ENCODE peak calls at places on chromosomes 1 and 21, in six cellular contexts. One of them, this sample, is unnamed.

GRCh38 chr1:71660417-71660816 is 579.6 kb upstream of the ZRANB2 start:
- DNase-seq in SK-N-SH: no peak
- DNase-seq in H1: no peak
- DNase-seq in K562: no peak
- DNase-seq in GM12878: no peak
- DNase-seq in HepG2: no peak
- DNase-seq in this sample: no peak

GRCh38 chr1:190172636-190173410 is 304.8 kb downstream of the BRINP3 start:
- DNase-seq in SK-N-SH: peak
- DNase-seq in H1: no peak
- DNase-seq in K562: no peak
- DNase-seq in GM12878: no peak
- DNase-seq in HepG2: no peak
- DNase-seq in this sample: no peak

GRCh38 chr1:161373442-161373841 is 5.8 kb upstream of the CFAP126 start:
- DNase-seq in SK-N-SH: no peak
- DNase-seq in H1: no peak
- DNase-seq in K562: no peak
- DNase-seq in GM12878: no peak
- DNase-seq in HepG2: no peak
- DNase-seq in this sample: no peak

GRCh38 chr1:209895709-209896108 is 42.3 kb upstream of the SYT14 start:
- DNase-seq in SK-N-SH: no peak
- DNase-seq in H1: no peak
- DNase-seq in K562: no peak
- DNase-seq in GM12878: no peak
- DNase-seq in HepG2: no peak
- DNase-seq in this sample: no peak

GRCh38 chr1:38183094-38183493 is 136.5 kb upstream of the POU3F1 start:
- DNase-seq in SK-N-SH: no peak
- DNase-seq in H1: no peak
- DNase-seq in K562: peak
- DNase-seq in GM12878: no peak
- DNase-seq in HepG2: no peak
- DNase-seq in this sample: no peak

GRCh38 chr1:172967936-172968335 is 82.8 kb downstream of the TNFSF18 start:
- DNase-seq in SK-N-SH: no peak
- DNase-seq in H1: no peak
- DNase-seq in K562: no peak
- DNase-seq in GM12878: no peak
- DNase-seq in HepG2: no peak
- DNase-seq in this sample: no peak

GRCh38 chr1:230285351-230285750 is 140.8 kb downstream of the PGBD5 start:
- DNase-seq in SK-N-SH: no peak
- DNase-seq in H1: no peak
- DNase-seq in K562: no peak
- DNase-seq in GM12878: no peak
- DNase-seq in HepG2: no peak
- DNase-seq in this sample: no peak

GRCh38 chr1:36133484-36133883 is 8.5 kb upstream of the COL8A2 start:
- DNase-seq in SK-N-SH: peak
- DNase-seq in H1: no peak
- DNase-seq in K562: no peak
- DNase-seq in GM12878: no peak
- DNase-seq in HepG2: no peak
- DNase-seq in this sample: no peak

GRCh38 chr1:111197598-111198289 is 2.7 kb downstream of the DENND2D start:
- DNase-seq in SK-N-SH: no peak
- DNase-seq in H1: peak
- DNase-seq in K562: peak
- DNase-seq in GM12878: no peak
- DNase-seq in HepG2: no peak
- DNase-seq in this sample: peak

GRCh38 chr1:203450541-203451149 is 25.0 kb upstream of the PRELP start:
- DNase-seq in SK-N-SH: no peak
- DNase-seq in H1: no peak
- DNase-seq in K562: no peak
- DNase-seq in GM12878: no peak
- DNase-seq in HepG2: no peak
- DNase-seq in this sample: no peak
- TF ChIP-seq GABPA in SK-N-SH: no peak
- TF ChIP-seq GABPA in H1: no peak
- TF ChIP-seq GABPA in K562: no peak
- TF ChIP-seq GABPA in GM12878: no peak
- TF ChIP-seq GABPA in HepG2: no peak
- TF ChIP-seq GABPA in this sample: no peak

GRCh38 chr1:54289061-54289938 is 89.3 kb downstream of the MRPL37 start:
- DNase-seq in SK-N-SH: no peak
- DNase-seq in H1: no peak
- DNase-seq in K562: no peak
- DNase-seq in GM12878: no peak
- DNase-seq in HepG2: no peak
- DNase-seq in this sample: no peak

GRCh38 chr1:54290443-54291184 is 90.6 kb downstream of the MRPL37 start:
- DNase-seq in SK-N-SH: no peak
- DNase-seq in H1: no peak
- DNase-seq in K562: no peak
- DNase-seq in GM12878: no peak
- DNase-seq in HepG2: peak
- DNase-seq in this sample: no peak

GRCh38 chr1:54292015-54292739 is 92.2 kb downstream of the MRPL37 start:
- DNase-seq in SK-N-SH: no peak
- DNase-seq in H1: no peak
- DNase-seq in K562: no peak
- DNase-seq in GM12878: no peak
- DNase-seq in HepG2: no peak
- DNase-seq in this sample: no peak

GRCh38 chr1:54289939-54290233 is 89.9 kb downstream of the MRPL37 start:
- DNase-seq in SK-N-SH: no peak
- DNase-seq in H1: no peak
- DNase-seq in K562: no peak
- DNase-seq in GM12878: no peak
- DNase-seq in HepG2: no peak
- DNase-seq in this sample: no peak

DNA sequence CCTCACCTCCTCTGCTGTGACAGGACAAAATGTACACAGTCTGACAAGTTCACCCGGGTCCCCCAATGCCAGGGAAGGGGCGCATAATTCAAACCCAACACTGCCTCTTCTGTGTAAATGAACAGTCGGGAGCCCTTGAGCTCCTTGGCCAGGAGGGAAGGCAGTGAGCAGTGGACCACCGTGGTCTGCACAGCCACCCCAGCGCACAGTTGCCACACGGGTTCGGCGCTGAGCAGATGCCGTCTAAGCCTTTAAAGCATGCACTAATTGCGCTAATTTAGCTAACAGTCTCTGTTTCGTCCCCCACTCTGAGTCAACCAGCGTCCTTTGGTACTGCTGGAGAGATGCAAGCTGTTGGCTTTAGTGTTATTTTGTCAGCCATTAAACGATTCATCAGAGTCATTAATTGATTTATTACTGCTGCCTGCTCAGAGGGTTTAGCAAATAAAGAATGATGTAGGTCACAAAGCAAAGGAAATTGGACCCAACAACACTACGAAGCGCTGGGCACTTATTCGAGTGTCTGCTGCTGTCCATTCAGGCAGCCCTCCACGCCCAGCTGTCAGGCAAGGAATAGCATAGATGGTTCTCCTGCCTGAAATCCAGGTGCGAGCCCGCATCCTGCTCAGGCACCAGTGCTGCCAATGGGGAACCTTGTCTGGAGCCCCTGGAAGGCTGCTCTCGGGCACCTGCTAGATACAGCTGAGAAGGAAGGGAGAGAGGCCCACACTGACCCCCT is 91.5 kb downstream of the MRPL37 start:
- DNase-seq in SK-N-SH: no peak
- DNase-seq in H1: no peak
- DNase-seq in K562: no peak
- DNase-seq in GM12878: no peak
- DNase-seq in HepG2: no peak
- DNase-seq in this sample: no peak
- H3K27ac ChIP-seq in SK-N-SH: peak
- H3K27ac ChIP-seq in H1: no peak
- H3K27ac ChIP-seq in K562: no peak
- H3K27ac ChIP-seq in GM12878: no peak
- H3K27ac ChIP-seq in HepG2: no peak
- H3K27ac ChIP-seq in this sample: no peak

DNA sequence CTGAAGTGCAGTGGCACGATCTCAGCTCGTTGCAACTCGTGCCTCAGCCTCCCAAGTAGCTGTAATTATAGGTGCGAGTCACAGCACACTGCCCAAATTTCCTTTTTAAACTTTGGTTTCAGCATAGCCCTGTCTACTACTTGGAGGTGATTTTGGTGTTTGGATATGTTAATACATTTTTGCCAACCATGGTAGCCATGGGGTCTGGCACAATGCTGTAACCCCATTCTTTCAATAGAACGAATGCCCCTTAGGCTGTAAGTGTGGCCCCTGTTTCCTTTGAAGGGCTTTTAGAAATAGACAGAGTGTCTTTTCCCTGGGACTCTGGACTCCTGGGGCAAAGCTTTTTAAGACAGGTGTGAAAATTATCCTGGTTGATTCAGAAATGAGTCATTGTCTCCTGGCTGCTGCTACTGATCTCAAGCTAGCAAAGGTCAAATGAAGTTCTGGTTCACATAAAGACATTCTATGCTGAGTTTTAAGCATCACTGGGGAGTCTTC is 141.1 kb upstream of the RUNX1 start:
- DNase-seq in SK-N-SH: no peak
- DNase-seq in H1: no peak
- DNase-seq in K562: no peak
- DNase-seq in GM12878: no peak
- DNase-seq in HepG2: no peak
- DNase-seq in this sample: no peak
- TF ChIP-seq GABPA in SK-N-SH: no peak
- TF ChIP-seq GABPA in H1: no peak
- TF ChIP-seq GABPA in K562: no peak
- TF ChIP-seq GABPA in GM12878: no peak
- TF ChIP-seq GABPA in HepG2: no peak
- TF ChIP-seq GABPA in this sample: no peak

DNA sequence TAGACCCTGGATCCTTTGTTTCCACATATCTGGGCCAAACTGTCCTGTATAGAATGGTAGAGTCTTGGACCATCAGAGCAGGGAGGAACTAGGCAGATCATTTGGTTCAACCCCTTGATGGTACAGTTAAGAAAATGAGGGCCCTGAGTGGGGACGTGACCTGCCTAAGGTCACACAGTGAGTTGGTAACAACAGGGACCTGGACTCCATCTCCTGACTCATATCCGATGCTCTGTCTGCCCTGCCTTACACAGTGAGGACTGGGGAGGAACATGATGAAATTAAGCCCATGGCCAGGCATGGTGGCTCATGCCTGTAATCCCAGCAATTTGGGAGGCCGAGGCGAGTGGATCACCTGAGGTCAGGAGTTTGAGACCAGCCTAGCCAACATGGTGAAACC is 440.2 kb downstream of the PTPRU start:
- DNase-seq in SK-N-SH: no peak
- DNase-seq in H1: no peak
- DNase-seq in K562: no peak
- DNase-seq in GM12878: no peak
- DNase-seq in HepG2: no peak
- DNase-seq in this sample: no peak
- H3K27ac ChIP-seq in SK-N-SH: no peak
- H3K27ac ChIP-seq in H1: no peak
- H3K27ac ChIP-seq in K562: no peak
- H3K27ac ChIP-seq in GM12878: no peak
- H3K27ac ChIP-seq in HepG2: no peak
- H3K27ac ChIP-seq in this sample: no peak

GRCh38 chr1:16156848-16157495 is 1.1 kb upstream of the EPHA2 start:
- DNase-seq in SK-N-SH: no peak
- DNase-seq in H1: no peak
- DNase-seq in K562: no peak
- DNase-seq in GM12878: no peak
- DNase-seq in HepG2: peak
- DNase-seq in this sample: no peak
- TF ChIP-seq GABPA in SK-N-SH: no peak
- TF ChIP-seq GABPA in H1: no peak
- TF ChIP-seq GABPA in K562: no peak
- TF ChIP-seq GABPA in GM12878: no peak
- TF ChIP-seq GABPA in HepG2: no peak
- TF ChIP-seq GABPA in this sample: no peak

DNA sequence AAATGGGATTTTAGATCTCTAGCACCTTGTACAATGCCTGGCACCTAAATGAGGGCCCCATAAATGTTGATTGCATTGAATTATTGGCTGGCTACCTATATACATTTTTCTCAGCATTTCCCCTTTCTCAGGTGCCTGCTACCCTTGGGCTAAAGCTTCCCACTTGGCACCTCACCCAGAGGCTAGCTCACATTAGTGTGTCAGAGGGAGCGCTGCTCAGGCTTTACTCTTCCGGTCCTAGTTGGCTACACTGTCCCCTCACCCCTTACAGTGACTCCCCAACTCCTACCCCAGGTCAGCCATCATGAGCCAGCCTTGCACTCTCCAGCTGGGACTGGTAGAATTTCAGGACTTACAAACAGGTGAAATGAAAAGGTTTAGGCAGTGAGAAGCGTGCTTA is 9.5 kb downstream of the TRAF5 start:
- DNase-seq in SK-N-SH: no peak
- DNase-seq in H1: no peak
- DNase-seq in K562: no peak
- DNase-seq in GM12878: no peak
- DNase-seq in HepG2: no peak
- DNase-seq in this sample: no peak
- H3K27ac ChIP-seq in SK-N-SH: no peak
- H3K27ac ChIP-seq in H1: no peak
- H3K27ac ChIP-seq in K562: no peak
- H3K27ac ChIP-seq in GM12878: peak
- H3K27ac ChIP-seq in HepG2: no peak
- H3K27ac ChIP-seq in this sample: no peak

GRCh38 chr1:194366705-194367104 is 1180.3 kb upstream of the B3GALT2 start:
- DNase-seq in SK-N-SH: no peak
- DNase-seq in H1: no peak
- DNase-seq in K562: no peak
- DNase-seq in GM12878: no peak
- DNase-seq in HepG2: no peak
- DNase-seq in this sample: no peak

GRCh38 chr1:194372266-194372665 is 1185.9 kb upstream of the B3GALT2 start:
- DNase-seq in SK-N-SH: no peak
- DNase-seq in H1: no peak
- DNase-seq in K562: no peak
- DNase-seq in GM12878: no peak
- DNase-seq in HepG2: no peak
- DNase-seq in this sample: no peak

GRCh38 chr1:194367121-194367520 is 1180.7 kb upstream of the B3GALT2 start:
- DNase-seq in SK-N-SH: no peak
- DNase-seq in H1: no peak
- DNase-seq in K562: no peak
- DNase-seq in GM12878: no peak
- DNase-seq in HepG2: no peak
- DNase-seq in this sample: no peak

GRCh38 chr1:194369060-194369459 is 1182.6 kb upstream of the B3GALT2 start:
- DNase-seq in SK-N-SH: no peak
- DNase-seq in H1: no peak
- DNase-seq in K562: no peak
- DNase-seq in GM12878: no peak
- DNase-seq in HepG2: no peak
- DNase-seq in this sample: no peak

DNA sequence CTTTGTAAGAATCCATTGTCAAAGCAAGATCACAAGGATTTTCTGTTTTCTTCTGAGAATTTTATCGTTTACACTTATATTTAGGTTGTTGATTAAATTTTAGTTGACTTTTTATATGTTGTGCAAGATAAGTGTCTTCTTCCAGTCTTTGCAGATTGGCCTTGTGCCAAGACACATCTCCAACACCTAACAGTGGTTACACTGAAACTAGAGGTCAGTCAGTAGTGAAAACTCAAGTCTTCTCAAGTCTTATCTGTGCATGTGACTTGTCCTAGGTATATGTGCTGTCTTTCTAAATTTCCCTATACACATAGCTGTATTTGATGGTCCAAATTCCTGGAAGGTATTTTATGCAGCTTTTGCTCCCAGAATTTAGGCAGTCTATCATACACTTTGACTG is 1183.2 kb upstream of the B3GALT2 start:
- DNase-seq in SK-N-SH: no peak
- DNase-seq in H1: no peak
- DNase-seq in K562: no peak
- DNase-seq in GM12878: no peak
- DNase-seq in HepG2: no peak
- DNase-seq in this sample: no peak
- TF ChIP-seq GABPA in SK-N-SH: no peak
- TF ChIP-seq GABPA in H1: no peak
- TF ChIP-seq GABPA in K562: no peak
- TF ChIP-seq GABPA in GM12878: no peak
- TF ChIP-seq GABPA in HepG2: no peak
- TF ChIP-seq GABPA in this sample: no peak

This sample was measured in HL-60.